ENCODE peak calls at places on chromosomes 16 and 17, in five cellular contexts. L, G, B, S and N are unnamed samples.

GRCh38 chr16:3490911-3491629 is 4.2 kb downstream of the C16orf90 start:
- DNase-seq in L (no peak), G (no peak), B (peak; percentile 31), S (no peak), N (no peak)

GRCh38 chr17:21176996-21177395 is 37.0 kb downstream of the TMEM11 start:
- DNase-seq in L (no peak), G (no peak), B (no peak), S (no peak), N (no peak)

GRCh38 chr16:57862698-57863433 is 60.6 kb upstream of the KIFC3 start:
- DNase-seq in L (no peak), G (no peak), B (no peak), S (no peak), N (no peak)

GRCh38 chr17:44738214-44738906 is 20.4 kb upstream of the ADAM11 start:
- DNase-seq in L (peak; percentile 26), G (no peak), B (no peak), S (no peak), N (no peak)

GRCh38 chr17:81049973-81050551 is 15.1 kb downstream of the BAIAP2 start:
- DNase-seq in L (peak; percentile 97), G (no peak), B (no peak), S (peak; percentile 83), N (no peak)

GRCh38 chr17:32519769-32520701 is 33.2 kb downstream of the CDK5R1 start:
- DNase-seq in L (no peak), G (no peak), B (no peak), S (no peak), N (no peak)

GRCh38 chr17:65664696-65665095 is 103.2 kb upstream of the AXIN2 start:
- DNase-seq in L (no peak), G (no peak), B (no peak), S (no peak), N (no peak)

GRCh38 chr16:50989047-50989446 is 162.0 kb downstream of the SALL1 start:
- DNase-seq in L (no peak), G (no peak), B (no peak), S (no peak), N (no peak)

DNA sequence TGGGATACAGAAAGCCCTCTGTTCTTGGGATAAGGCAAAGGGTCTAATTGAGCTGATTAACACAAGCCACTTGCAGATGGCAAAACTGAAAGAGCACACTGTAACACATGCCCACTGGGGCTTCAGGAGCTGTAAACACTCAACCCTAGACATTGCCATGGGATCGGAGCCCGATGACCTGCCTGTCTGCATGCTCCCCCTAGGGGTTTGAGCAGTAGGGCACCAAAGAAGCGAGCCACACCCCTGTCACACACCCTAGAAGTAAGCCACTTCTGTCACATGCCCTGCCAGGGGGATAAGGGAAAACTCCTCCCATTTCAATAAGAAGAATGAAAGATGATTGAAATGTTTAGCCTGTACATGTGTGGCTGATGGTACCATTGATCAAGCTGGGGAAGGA is 81.3 kb upstream of the IRX6 start:
- DNase-seq in L (no peak), G (no peak), B (no peak), S (no peak), N (no peak)
- TF ChIP-seq CTCF in L (no peak), G (no peak), B (no peak), S (no peak), N (peak; percentile 22)

DNA sequence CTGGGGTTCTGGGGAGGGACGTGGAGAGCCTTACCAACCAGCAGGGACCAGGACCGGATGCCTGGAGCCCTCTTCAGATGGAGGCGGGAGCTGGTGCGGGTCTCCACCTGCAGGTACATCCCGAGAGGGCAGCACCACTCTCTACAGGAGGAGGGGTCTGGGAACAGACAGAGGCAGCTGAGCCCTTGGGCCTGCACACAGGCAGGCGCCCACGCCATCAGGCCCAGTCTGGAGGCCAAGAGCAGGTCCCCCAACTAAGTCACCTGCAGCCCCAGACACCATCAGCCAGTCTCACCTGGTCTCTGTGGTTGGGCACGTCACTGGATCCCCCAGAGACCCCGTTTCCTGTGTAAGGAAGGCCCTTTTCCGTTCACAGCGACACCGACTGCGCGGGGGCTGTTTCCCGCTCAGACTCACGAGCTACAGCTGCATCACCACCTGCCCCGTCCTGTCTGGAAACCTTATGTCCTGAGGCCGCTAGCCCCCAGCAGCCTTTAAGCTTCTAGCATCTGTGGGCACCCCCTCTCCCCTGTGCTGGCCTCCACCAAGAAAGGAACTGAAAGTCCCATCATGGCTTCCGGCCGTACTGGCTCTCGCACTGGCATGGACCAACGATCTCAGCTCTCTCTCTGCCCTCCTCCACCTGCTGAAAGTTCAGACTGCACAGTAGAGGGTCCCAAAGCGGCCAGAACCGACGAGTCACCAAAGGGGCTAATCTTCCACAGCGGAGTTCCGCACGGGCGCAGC is 1.2 kb downstream of the CYBC1 start:
- DNase-seq in L (no peak), G (no peak), B (no peak), S (no peak), N (no peak)
- TF ChIP-seq CTCF in L (no peak), G (no peak), B (no peak), S (no peak), N (no peak)

DNA sequence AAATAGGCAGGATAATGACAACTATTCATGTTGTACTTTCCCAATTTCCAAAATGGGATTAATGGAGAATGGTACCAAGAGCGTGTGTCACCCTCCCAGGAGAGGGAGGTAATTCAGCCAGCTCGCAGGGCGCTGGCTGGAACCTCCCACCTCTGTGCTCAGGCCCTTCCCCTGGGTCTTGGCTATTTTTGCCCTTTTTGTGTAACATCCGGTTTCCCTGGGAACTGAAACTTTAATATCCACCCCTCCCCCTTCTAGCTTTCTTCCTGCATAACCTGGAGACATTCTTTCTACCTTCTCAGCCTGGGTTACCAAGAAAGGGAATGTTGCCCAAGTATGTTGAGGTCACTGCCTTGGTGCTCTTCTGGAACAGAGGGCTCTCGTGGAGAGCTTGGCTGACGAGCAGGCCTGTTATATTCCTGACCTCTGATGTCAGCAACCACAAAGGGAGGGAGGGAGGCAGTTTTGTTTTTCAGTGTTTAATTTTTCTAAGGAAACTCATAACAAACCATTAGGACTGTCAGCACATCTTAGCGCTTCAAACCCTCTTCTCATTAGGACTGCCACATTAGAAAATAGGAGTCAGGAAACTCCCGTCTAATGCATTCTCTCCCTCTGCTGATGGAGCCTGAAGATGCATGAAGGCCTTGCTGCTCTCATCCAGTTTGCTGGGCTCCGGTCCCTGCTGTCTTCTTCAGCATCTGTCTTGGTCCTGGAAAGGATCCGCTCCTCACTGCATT is 25.6 kb downstream of the ITGB3 start:
- DNase-seq in L (peak; percentile 99), G (peak; percentile 93), B (peak; percentile 52), S (no peak), N (no peak)
- TF ChIP-seq CTCF in L (no peak), G (no peak), B (no peak), S (no peak), N (no peak)

GRCh38 chr17:77914440-77915254 is 43.9 kb upstream of the TNRC6C start:
- DNase-seq in L (no peak), G (no peak), B (no peak), S (peak; percentile 27), N (no peak)
- TF ChIP-seq CTCF in L (peak; percentile 26), G (no peak), B (peak; percentile 27), S (peak; percentile 32), N (peak; percentile 33)

DNA sequence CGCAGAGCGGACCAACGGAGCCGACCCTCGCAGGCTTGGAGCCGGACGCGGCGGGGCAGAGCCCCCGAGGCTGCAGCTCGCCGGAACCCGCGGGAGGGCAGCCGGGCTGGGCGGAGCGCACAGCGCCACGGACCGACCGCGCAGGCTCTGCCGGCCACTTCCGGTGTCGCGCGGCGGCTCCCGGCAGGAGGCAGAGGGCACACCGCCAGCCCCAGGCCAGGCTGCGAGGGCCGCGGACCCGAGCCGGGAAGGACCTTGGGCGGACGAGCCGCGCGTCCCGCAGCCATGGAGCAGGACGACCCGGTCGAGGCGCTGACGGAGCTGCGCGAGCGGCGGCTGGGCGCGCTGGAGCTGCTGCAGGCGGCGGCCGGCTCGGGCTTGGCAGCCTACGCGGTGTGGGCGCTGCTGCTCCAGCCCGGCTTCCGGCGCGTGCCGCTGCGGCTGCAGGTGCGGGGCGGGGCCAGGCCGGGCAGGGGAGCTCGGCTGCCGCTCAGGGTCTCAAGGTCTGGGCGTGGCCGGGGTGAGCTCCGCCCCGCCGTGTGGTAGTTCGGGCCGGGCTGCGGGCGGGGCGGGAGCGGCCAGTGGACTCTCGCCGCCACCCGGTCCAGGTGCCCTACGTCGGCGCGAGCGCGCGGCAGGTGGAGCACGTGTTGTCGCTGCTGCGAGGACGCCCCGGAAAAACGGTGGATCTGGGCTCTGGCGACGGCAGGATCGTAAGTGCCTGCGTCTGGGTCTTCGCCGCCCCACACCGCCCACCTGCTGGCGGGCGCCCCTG is at the start of gene ANTKMT:
- DNase-seq in L (peak; percentile 77), G (peak; percentile 93), B (peak; percentile 89), S (peak; percentile 65), N (peak; percentile 81)
- TF ChIP-seq CTCF in L (no peak), G (no peak), B (peak; percentile 18), S (peak; percentile 49), N (peak; percentile 10)

DNA sequence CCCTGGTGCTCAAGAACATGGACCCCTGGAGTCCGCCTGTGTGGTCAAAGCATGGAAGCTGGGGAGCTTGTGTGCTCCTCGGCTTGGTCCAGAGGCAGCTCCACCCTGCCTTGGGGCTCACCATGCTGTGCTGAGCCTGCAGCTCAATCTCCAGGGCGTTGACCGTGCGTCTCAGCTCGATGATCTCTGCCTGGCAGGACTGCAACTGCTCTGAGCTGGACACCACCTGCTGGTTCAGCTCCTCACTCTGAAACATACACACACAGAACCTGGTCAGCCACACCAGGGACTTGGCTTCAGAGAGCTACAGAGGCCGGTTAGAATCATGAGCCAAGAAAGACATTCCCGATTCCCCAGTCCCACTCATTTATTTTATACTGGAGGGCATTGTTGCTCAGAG is 2.7 kb downstream of the KRT35 start:
- DNase-seq in L (no peak), G (no peak), B (no peak), S (no peak), N (no peak)
- TF ChIP-seq CTCF in L (no peak), G (no peak), B (no peak), S (no peak), N (no peak)

GRCh38 chr16:75555707-75556512 is at the start of gene TMEM231:
- DNase-seq in L (peak; percentile 92), G (peak; percentile 99), B (peak; percentile 97), S (peak; percentile 98), N (peak; percentile 87)
- TF ChIP-seq CTCF in L (no peak), G (no peak), B (no peak), S (no peak), N (peak; percentile 18)

GRCh38 chr17:75498726-75499213 is 16.6 kb downstream of the CASKIN2 start:
- DNase-seq in L (no peak), G (no peak), B (peak; percentile 61), S (no peak), N (no peak)
- TF ChIP-seq CTCF in L (no peak), G (no peak), B (peak; percentile 23), S (no peak), N (no peak)

DNA sequence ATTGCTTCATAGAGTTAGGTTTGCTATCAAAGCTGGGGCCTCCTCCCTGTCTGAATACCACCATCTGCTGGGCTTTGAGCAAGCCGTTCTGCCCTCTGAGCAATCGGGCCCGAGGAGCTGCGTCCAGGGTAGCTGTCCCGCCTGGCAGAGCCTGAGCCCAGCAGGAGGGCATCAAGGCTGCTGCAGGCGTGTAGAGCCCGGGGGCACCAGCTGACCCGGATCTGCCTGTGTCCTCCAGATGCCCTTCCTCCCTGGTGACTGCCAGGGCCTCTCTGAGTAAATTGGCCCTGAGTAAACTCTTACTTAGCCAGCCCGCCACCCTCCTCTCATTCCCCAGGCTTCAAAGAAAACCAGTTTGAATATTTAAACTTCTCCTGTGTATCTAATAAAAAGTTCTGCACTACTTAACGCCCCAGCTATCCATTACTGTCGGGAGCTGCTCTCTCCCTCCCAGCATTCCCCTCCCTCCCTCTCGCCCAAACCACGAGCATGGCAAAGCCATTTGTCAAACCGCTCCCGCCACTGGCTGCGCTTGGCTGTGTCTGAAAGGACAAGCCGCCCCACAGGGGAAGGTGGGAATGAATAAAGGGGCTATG is 16.4 kb downstream of the CDK5RAP3 start:
- DNase-seq in L (no peak), G (no peak), B (no peak), S (peak; percentile 64), N (no peak)
- TF ChIP-seq CTCF in L (no peak), G (no peak), B (no peak), S (no peak), N (no peak)

GRCh38 chr17:14926526-14927122 is 338.5 kb downstream of the PMP22 start:
- DNase-seq in L (peak; percentile 40), G (no peak), B (peak; percentile 12), S (peak; percentile 62), N (peak; percentile 39)
- TF ChIP-seq CTCF in L (peak; percentile 78), G (no peak), B (peak; percentile 51), S (peak; percentile 78), N (peak; percentile 90)